ENCODE peak calls at places on chromosomes 3 and 15, in six cellular contexts. M, E, X, Q, K and G are unnamed samples. For H3K9me3, the result is how much of the 10 kb centered on the place peaks cover.

GRCh38 chr3:56855856-56856538 is 54.2 kb upstream of the ARHGEF3 start:
- DNase-seq in M (peak), E (peak), X (no peak), Q (no peak), K (no peak), G (no peak)

GRCh38 chr3:107085261-107085660 is 292.0 kb upstream of the CCDC54 start:
- DNase-seq in M (no peak), E (no peak), X (no peak), Q (no peak), K (no peak), G (no peak)

GRCh38 chr3:37223084-37223975 is 48.9 kb upstream of the LRRFIP2 start:
- DNase-seq in M (no peak), E (no peak), X (no peak), Q (no peak), K (no peak), G (peak)

GRCh38 chr3:148546959-148547358 is 150.7 kb upstream of the AGTR1 start:
- DNase-seq in M (no peak), E (no peak), X (no peak), Q (no peak), K (no peak), G (no peak)

GRCh38 chr3:65855370-65856100 is 183.2 kb downstream of the MAGI1 start:
- DNase-seq in M (no peak), E (no peak), X (no peak), Q (no peak), K (no peak), G (no peak)

GRCh38 chr3:162525791-162526190 is 1029.2 kb downstream of the OTOL1 start:
- DNase-seq in M (no peak), E (no peak), X (no peak), Q (no peak), K (no peak), G (no peak)

GRCh38 chr3:180433172-180433571 is 168.8 kb upstream of the TTC14 start:
- DNase-seq in M (no peak), E (no peak), X (no peak), Q (no peak), K (no peak), G (no peak)

GRCh38 chr3:8589880-8590556 is 54.6 kb downstream of the SSUH2 start:
- DNase-seq in M (no peak), E (no peak), X (no peak), Q (no peak), K (no peak), G (no peak)

GRCh38 chr3:142460689-142461088 is 12.9 kb upstream of the XRN1 start:
- DNase-seq in M (no peak), E (no peak), X (no peak), Q (no peak), K (no peak), G (no peak)

GRCh38 chr3:194196876-194197275 is 60.9 kb downstream of the HES1 start:
- DNase-seq in M (no peak), E (no peak), X (no peak), Q (no peak), K (no peak), G (no peak)

GRCh38 chr15:57220220-57220619 is 156.1 kb upstream of the CGNL1 start:
- DNase-seq in M (no peak), E (no peak), X (no peak), Q (no peak), K (no peak), G (no peak)

GRCh38 chr3:155859859-155860258 is 5.6 kb upstream of the SLC33A1 start:
- DNase-seq in M (peak), E (no peak), X (no peak), Q (no peak), K (no peak), G (peak)

GRCh38 chr3:134627831-134628230 is 23.0 kb downstream of the KY start:
- DNase-seq in M (no peak), E (no peak), X (no peak), Q (no peak), K (no peak), G (peak)

GRCh38 chr3:133927543-133928066 is 31.9 kb upstream of the RAB6B start:
- DNase-seq in M (peak), E (peak), X (peak), Q (peak), K (peak), G (no peak)

GRCh38 chr3:66822059-66823009 is 175.8 kb upstream of the KBTBD8 start:
- DNase-seq in M (peak), E (peak), X (no peak), Q (peak), K (peak), G (peak)

GRCh38 chr3:98812851-98813374 is 49.8 kb downstream of the ST3GAL6 start:
- DNase-seq in M (peak), E (no peak), X (no peak), Q (peak), K (no peak), G (peak)

GRCh38 chr15:101267320-101268104 is 9.8 kb downstream of the SELENOS start:
- DNase-seq in M (no peak), E (no peak), X (no peak), Q (peak), K (no peak), G (peak)

GRCh38 chr15:98666841-98667240 is 18.5 kb downstream of the IGF1R start:
- DNase-seq in M (no peak), E (no peak), X (no peak), Q (no peak), K (no peak), G (no peak)

GRCh38 chr3:48232734-48233133 is 8.2 kb upstream of the ZNF589 start:
- DNase-seq in M (peak), E (peak), X (peak), Q (peak), K (peak), G (peak)

GRCh38 chr3:193948459-193948858 is 187.5 kb upstream of the HES1 start:
- DNase-seq in M (no peak), E (no peak), X (no peak), Q (no peak), K (no peak), G (no peak)

GRCh38 chr3:97914390-97914789 is 57.8 kb downstream of the RIOX2 start:
- DNase-seq in M (no peak), E (no peak), X (no peak), Q (no peak), K (no peak), G (no peak)

GRCh38 chr3:10817506-10817905 is 1.5 kb downstream of the SLC6A11 start:
- DNase-seq in M (no peak), E (no peak), X (no peak), Q (no peak), K (no peak), G (no peak)

GRCh38 chr3:123464211-123464610 is 15.3 kb upstream of the ADCY5 start:
- DNase-seq in M (no peak), E (no peak), X (no peak), Q (no peak), K (no peak), G (no peak)

GRCh38 chr15:50180091-50180490 is 1.9 kb upstream of the SLC27A2 start:
- DNase-seq in M (no peak), E (no peak), X (no peak), Q (no peak), K (no peak), G (no peak)

GRCh38 chr15:68484696-68485400 is 52.9 kb upstream of the ITGA11 start:
- DNase-seq in M (no peak), E (no peak), X (no peak), Q (no peak), K (no peak), G (no peak)

GRCh38 chr3:186931487-186932280 is 1.4 kb downstream of the ST6GAL1 start:
- DNase-seq in M (peak), E (no peak), X (no peak), Q (peak), K (peak), G (peak)

GRCh38 chr15:101621961-101622360 is 30.2 kb downstream of the TM2D3 start:
- DNase-seq in M (no peak), E (no peak), X (no peak), Q (no peak), K (no peak), G (no peak)

GRCh38 chr15:34730701-34731100 is 24.1 kb downstream of the GJD2 start:
- DNase-seq in M (no peak), E (no peak), X (no peak), Q (no peak), K (no peak), G (no peak)

GRCh38 chr3:99957086-99957821 is 139.6 kb downstream of the CMSS1 start:
- DNase-seq in M (no peak), E (no peak), X (no peak), Q (no peak), K (no peak), G (no peak)

GRCh38 chr15:87201986-87202385 is 1054.6 kb downstream of the NTRK3 start:
- DNase-seq in M (no peak), E (no peak), X (no peak), Q (no peak), K (no peak), G (no peak)
- H3K9me3 ChIP-seq in M (under half), E (under half), X (under half), Q (under half), K (under half), G (under half)

DNA sequence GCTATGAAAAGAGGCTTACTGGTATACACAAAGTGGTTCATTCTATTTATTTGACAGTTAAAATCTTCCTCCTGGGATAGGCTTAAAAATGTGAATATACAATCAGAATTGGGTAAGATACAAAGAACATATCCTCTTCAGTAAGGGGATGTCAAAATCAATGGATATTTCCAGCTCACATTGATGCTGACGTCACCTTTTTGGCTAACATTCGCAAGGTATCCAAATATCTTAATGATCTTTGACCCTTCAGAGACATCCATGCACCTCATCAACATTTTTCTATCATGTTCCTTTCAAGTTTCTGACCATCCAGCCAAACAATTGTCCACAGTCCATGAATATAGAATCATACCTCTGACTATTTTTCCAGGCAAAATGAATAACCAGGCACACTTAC is 697.3 kb downstream of the NR2F2 start:
- DNase-seq in M (no peak), E (no peak), X (no peak), Q (no peak), K (no peak), G (no peak)
- H3K9me3 ChIP-seq in M (under half), E (under half), X (under half), Q (under half), K (under half), G (under half)

DNA sequence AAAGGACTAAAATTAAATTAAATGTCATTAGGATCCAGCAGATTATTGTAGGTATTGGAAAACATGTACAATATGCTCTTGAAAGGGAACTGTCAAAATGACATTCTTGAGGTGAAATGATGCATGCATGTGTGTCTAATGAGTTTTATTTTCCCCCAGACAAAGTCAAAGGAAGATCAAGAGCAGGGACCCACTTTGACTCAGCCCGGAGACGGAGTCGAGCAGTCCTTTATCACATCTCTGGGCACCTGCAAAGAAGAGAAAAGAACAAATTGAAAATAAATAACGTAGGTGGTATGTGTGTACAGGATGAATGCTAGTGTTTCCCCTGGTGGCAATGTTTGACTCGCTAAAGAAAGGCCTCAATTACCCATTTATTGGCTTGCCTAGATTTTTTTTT is 194.1 kb downstream of the KCNH8 start:
- DNase-seq in M (peak), E (no peak), X (no peak), Q (no peak), K (no peak), G (no peak)
- H3K9me3 ChIP-seq in M (under half), E (under half), X (under half), Q (under half), K (under half), G (under half)

GRCh38 chr3:187957209-187957981 is 196.6 kb upstream of the LPP start:
- DNase-seq in M (no peak), E (no peak), X (no peak), Q (no peak), K (no peak), G (peak)
- H3K9me3 ChIP-seq in M (under half), E (under half), X (under half), Q (under half), K (under half), G (under half)

GRCh38 chr15:22232675-22233074 is 152.3 kb downstream of the OR4M2 start:
- DNase-seq in M (no peak), E (no peak), X (no peak), Q (no peak), K (no peak), G (no peak)
- H3K9me3 ChIP-seq in M (under half), E (under half), X (under half), Q (under half), K (under half), G (under half)

DNA sequence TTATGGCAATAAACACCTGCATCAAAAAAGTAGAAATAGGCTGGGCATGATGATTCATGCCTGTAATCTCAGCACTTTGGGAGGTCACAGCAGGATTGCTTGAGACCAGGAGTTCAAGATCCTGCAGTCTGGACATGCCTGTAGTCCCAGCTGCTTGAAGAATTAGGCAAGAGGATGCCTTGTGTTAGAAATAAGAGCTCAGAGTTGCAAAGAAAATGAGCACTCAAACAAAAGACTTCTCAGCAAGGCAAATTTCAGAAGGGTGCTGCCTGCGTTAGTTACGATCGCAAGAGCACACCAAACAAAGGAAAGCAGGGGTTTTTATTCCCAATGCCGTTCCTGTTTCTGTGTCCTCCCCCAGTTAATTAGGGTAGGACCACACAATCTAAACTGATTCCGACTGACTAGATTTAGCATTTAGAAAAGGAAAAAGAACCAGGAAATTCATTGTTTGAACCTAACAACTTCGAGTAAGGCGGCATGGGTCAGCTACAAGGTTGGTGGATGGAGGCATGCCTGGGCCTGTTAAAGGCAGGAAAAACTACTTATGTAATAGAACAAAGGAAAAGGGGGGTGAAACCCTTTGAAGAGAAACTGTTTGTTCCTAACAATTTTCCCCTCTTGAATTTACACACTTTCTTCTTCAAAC is 55.5 kb downstream of the DLG1 start:
- DNase-seq in M (no peak), E (no peak), X (no peak), Q (no peak), K (no peak), G (peak)
- H3K9me3 ChIP-seq in M (half or more), E (under half), X (under half), Q (under half), K (under half), G (under half)

GRCh38 chr3:25489858-25490591 is 62.0 kb downstream of the RARB start:
- DNase-seq in M (no peak), E (no peak), X (no peak), Q (no peak), K (no peak), G (no peak)
- H3K9me3 ChIP-seq in M (under half), E (under half), X (under half), Q (under half), K (under half), G (under half)

GRCh38 chr3:64289622-64290021 is 64.4 kb upstream of the PRICKLE2 start:
- DNase-seq in M (no peak), E (no peak), X (no peak), Q (no peak), K (no peak), G (no peak)
- H3K9me3 ChIP-seq in M (under half), E (under half), X (under half), Q (under half), K (under half), G (under half)

GRCh38 chr3:175511219-175511780 is 652.2 kb downstream of the NAALADL2 start:
- DNase-seq in M (no peak), E (no peak), X (no peak), Q (no peak), K (no peak), G (no peak)

GRCh38 chr3:175518459-175518858 is 659.3 kb downstream of the NAALADL2 start:
- DNase-seq in M (peak), E (no peak), X (no peak), Q (no peak), K (no peak), G (no peak)

GRCh38 chr3:175512700-175513099 is 653.6 kb downstream of the NAALADL2 start:
- DNase-seq in M (no peak), E (peak), X (no peak), Q (no peak), K (no peak), G (no peak)
- H3K9me3 ChIP-seq in M (under half), E (under half), X (under half), Q (under half), K (under half), G (under half)

GRCh38 chr3:362939-363338 is 166.4 kb downstream of the CHL1 start:
- DNase-seq in M (no peak), E (no peak), X (no peak), Q (no peak), K (no peak), G (no peak)
- H3K9me3 ChIP-seq in M (under half), E (under half), X (under half), Q (under half), K (under half), G (under half)